ENCODE peak calls at places on chromosome 19, in seven cellular contexts. W is activated CD8-positive, alpha-beta T cell treated with anti-CD3 and anti-CD28 coated beads for 36 hours; Y is Calu3; S is BJ; B is GM13977; P is uterus; Q is Peyer's patch. Z is an unnamed sample.

GRCh38 chr19:44602071-44602470 is 11.3 kb upstream of the IGSF23 start:
- DNase-seq in W (no peak), Y (no peak), S (no peak), B (no peak), P (no peak), Q (peak), Z (no peak)

GRCh38 chr19:47518139-47518538 is 3.3 kb upstream of the NAPA start:
- DNase-seq in W (peak), Y (no peak), S (no peak), B (peak), P (no peak), Q (no peak), Z (no peak)

GRCh38 chr19:48844472-48844871 is 8.2 kb upstream of the HSD17B14 start:
- DNase-seq in W (no peak), Y (no peak), S (peak), B (no peak), P (no peak), Q (no peak), Z (no peak)

GRCh38 chr19:50710094-50710493 is 9.5 kb downstream of the SHANK1 start:
- DNase-seq in W (no peak), Y (no peak), S (no peak), B (no peak), P (no peak), Q (no peak), Z (no peak)

GRCh38 chr19:44745386-44745831 is 3.1 kb upstream of the BCL3 start:
- DNase-seq in W (no peak), Y (peak), S (peak), B (no peak), P (peak), Q (peak), Z (no peak)

GRCh38 chr19:46654621-46655152 is 6.3 kb downstream of the DACT3 start:
- DNase-seq in W (no peak), Y (no peak), S (no peak), B (peak), P (peak), Q (no peak), Z (no peak)

GRCh38 chr19:18119243-18120105 is 21.9 kb downstream of the MAST3 start:
- DNase-seq in W (peak), Y (no peak), S (no peak), B (no peak), P (no peak), Q (no peak), Z (no peak)

GRCh38 chr19:17394891-17395415 is 957 bp upstream of the CCDC194 start:
- DNase-seq in W (peak), Y (peak), S (no peak), B (peak), P (no peak), Q (peak), Z (no peak)

GRCh38 chr19:51915324-51915867 is 10.6 kb upstream of the ZNF649 start:
- DNase-seq in W (no peak), Y (no peak), S (no peak), B (no peak), P (no peak), Q (no peak), Z (no peak)

GRCh38 chr19:46529622-46530451 is 34.2 kb upstream of the PNMA8B start:
- DNase-seq in W (peak), Y (peak), S (no peak), B (peak), P (peak), Q (peak), Z (peak)

GRCh38 chr19:2140193-2140545 is 11.2 kb downstream of the AP3D1 start:
- DNase-seq in W (no peak), Y (no peak), S (no peak), B (no peak), P (no peak), Q (no peak), Z (no peak)

GRCh38 chr19:2116507-2116906 is 19.8 kb downstream of the IZUMO4 start:
- DNase-seq in W (no peak), Y (no peak), S (no peak), B (no peak), P (no peak), Q (no peak), Z (no peak)

GRCh38 chr19:45623984-45624383 is 15.2 kb downstream of the EML2 start:
- DNase-seq in W (no peak), Y (no peak), S (no peak), B (no peak), P (no peak), Q (no peak), Z (no peak)

GRCh38 chr19:55251296-55252081 is 7.3 kb downstream of the PPP6R1 start:
- DNase-seq in W (peak), Y (peak), S (no peak), B (no peak), P (no peak), Q (no peak), Z (no peak)

GRCh38 chr19:571127-571974 is 1.0 kb upstream of the BSG start:
- DNase-seq in W (peak), Y (peak), S (no peak), B (peak), P (peak), Q (peak), Z (no peak)

GRCh38 chr19:42466521-42467436 is 24.0 kb upstream of the CXCL17 start:
- DNase-seq in W (no peak), Y (no peak), S (no peak), B (peak), P (no peak), Q (no peak), Z (no peak)

GRCh38 chr19:42468273-42468796 is 25.6 kb upstream of the CXCL17 start:
- DNase-seq in W (no peak), Y (peak), S (peak), B (no peak), P (no peak), Q (peak), Z (no peak)

GRCh38 chr19:42469311-42470239 is 26.8 kb upstream of the CXCL17 start:
- DNase-seq in W (peak), Y (no peak), S (no peak), B (no peak), P (no peak), Q (no peak), Z (no peak)

GRCh38 chr19:42467437-42467760 is 24.7 kb upstream of the CXCL17 start:
- DNase-seq in W (peak), Y (no peak), S (no peak), B (no peak), P (no peak), Q (no peak), Z (no peak)

GRCh38 chr19:42465827-42466280 is 23.1 kb upstream of the CXCL17 start:
- DNase-seq in W (no peak), Y (no peak), S (no peak), B (peak), P (no peak), Q (no peak), Z (no peak)
- TF ChIP-seq CTCF in W (no peak), Y (no peak), S (no peak), B (peak), P (no peak), Q (no peak), Z (no peak)

DNA sequence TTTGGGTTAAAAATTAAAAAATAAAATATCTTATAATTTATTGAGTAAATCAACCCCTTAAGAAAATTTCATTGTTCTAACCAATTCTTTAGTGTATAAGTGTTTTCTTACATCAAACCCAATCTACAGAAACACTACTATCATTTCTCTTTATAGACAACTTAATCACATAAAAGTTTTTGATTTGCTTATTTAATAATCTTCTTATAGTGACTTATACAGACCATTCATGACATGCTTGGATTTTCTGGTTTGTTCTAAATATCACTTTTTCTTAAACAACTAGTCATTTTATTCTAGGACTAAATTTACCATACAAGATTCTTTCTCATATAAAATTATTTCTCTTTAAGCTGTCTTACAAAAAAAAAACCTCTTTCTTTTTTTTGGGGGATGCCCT is 27.3 kb upstream of the ZSCAN5A start:
- DNase-seq in W (no peak), Y (no peak), S (no peak), B (no peak), P (no peak), Q (no peak), Z (no peak)
- TF ChIP-seq CTCF in W (no peak), Y (no peak), S (no peak), B (no peak), P (no peak), Q (no peak), Z (no peak)

GRCh38 chr19:32971715-32972540 is at the start of the genes CEP89 and FAAP24:
- DNase-seq in W (peak), Y (peak), S (peak), B (peak), P (peak), Q (peak), Z (peak)
- TF ChIP-seq CTCF in W (no peak), Y (no peak), S (no peak), B (no peak), P (peak), Q (peak), Z (no peak)

DNA sequence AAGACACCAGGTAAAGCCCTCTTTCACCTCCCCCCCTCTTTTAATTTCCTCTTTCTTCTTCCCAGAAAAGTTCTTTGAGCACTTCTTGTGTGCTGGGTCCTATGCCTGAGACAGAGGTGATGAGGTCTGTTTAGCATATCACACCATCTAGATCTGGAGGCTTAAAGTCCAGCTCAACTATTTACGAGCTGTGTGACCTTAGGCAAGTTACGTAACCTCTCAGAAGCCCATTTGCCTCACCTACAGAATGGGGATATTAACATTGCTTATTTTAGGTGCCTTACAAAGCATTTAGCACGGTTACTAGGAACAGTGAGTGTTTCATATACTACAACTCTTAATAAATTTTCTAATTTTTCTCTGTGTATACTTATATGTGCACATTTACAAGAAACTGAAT is 47.7 kb downstream of the ADGRE1 start:
- DNase-seq in W (no peak), Y (no peak), S (no peak), B (no peak), P (no peak), Q (no peak), Z (no peak)
- TF ChIP-seq CTCF in W (no peak), Y (no peak), S (no peak), B (no peak), P (no peak), Q (no peak), Z (no peak)